ENCODE peak calls at places on chromosomes 3 and 15, in ten cellular contexts. X is PC-9; D is T-helper 17 cell; H is GM13976; L is T-helper 1 cell; K is astrocyte of the spinal cord; B is hippocampal formation; P is stimulated activated CD4-positive, alpha-beta T cell treated with anti-CD3 and anti-CD28 coated beads, TNF-alpha, amount 100 ng/mL, for 4 hours; N is Caki2; T is CD8-positive, alpha-beta T cell. R is an unnamed sample.

GRCh38 chr3:134320749-134321148 is 53.5 kb downstream of the AMOTL2 start:
- DNase-seq in T (peak; percentile 36), L (no peak), B (no peak), K (peak; percentile 44), H (no peak), X (peak; percentile 95), N (no peak), P (no peak), D (no peak), R (no peak)

GRCh38 chr3:141454906-141455602 is 31.8 kb upstream of the RASA2 start:
- DNase-seq in K (peak; percentile 83), T (no peak), L (no peak), N (peak; percentile 65), B (peak; percentile 48), D (no peak), X (peak; percentile 79), P (peak; percentile 12), H (peak; percentile 87), R (peak; percentile 62)

GRCh38 chr3:100045696-100046095 is 68.6 kb downstream of the FILIP1L start:
- DNase-seq in X (no peak), T (no peak), H (no peak), L (no peak), D (no peak), B (no peak), P (no peak), K (peak; percentile 96), N (no peak), R (no peak)

GRCh38 chr3:52022323-52023100 is 26.8 kb upstream of the RPL29 start:
- DNase-seq in L (no peak), K (no peak), N (no peak), X (no peak), T (no peak), B (no peak), D (no peak), H (no peak), P (no peak), R (no peak)

GRCh38 chr15:57505949-57506391 is 85.7 kb upstream of the MYZAP start:
- DNase-seq in L (no peak), T (no peak), D (no peak), P (no peak), N (peak; percentile 60), H (no peak), X (peak; percentile 96), K (peak; percentile 87), B (no peak), R (peak; percentile 84)

GRCh38 chr3:135107043-135107442 is 312.0 kb downstream of the EPHB1 start:
- DNase-seq in H (no peak), L (no peak), P (no peak), T (no peak), X (no peak), D (no peak), K (no peak), B (no peak), N (no peak), R (no peak)

GRCh38 chr3:188948658-188949400 is 222.9 kb upstream of the TPRG1 start:
- DNase-seq in H (no peak), P (no peak), D (no peak), T (no peak), X (peak; percentile 84), N (peak; percentile 81), K (peak; percentile 99), L (no peak), B (peak; percentile 34), R (no peak)

GRCh38 chr15:62026707-62027565 is 33.3 kb downstream of the VPS13C start:
- DNase-seq in X (no peak), T (no peak), D (no peak), N (no peak), H (no peak), L (no peak), B (no peak), K (no peak), P (no peak), R (no peak)

GRCh38 chr15:75177360-75178071 is 24.2 kb upstream of the C15orf39 start:
- DNase-seq in X (no peak), K (no peak), P (no peak), D (no peak), N (no peak), L (no peak), H (no peak), T (no peak), B (no peak), R (no peak)

GRCh38 chr3:174132421-174133042 is 726.6 kb upstream of the NAALADL2 start:
- DNase-seq in N (no peak), L (no peak), B (no peak), P (no peak), T (no peak), H (no peak), D (no peak), K (no peak), X (no peak), R (no peak)

GRCh38 chr3:129612350-129613204 is 6.1 kb upstream of the PLXND1 start:
- DNase-seq in B (no peak), P (no peak), X (no peak), D (no peak), T (no peak), L (no peak), N (peak; percentile 57), H (no peak), K (no peak), R (no peak)

GRCh38 chr3:99472385-99472784 is 166.0 kb upstream of the COL8A1 start:
- DNase-seq in P (no peak), T (no peak), X (no peak), B (no peak), L (no peak), N (no peak), D (no peak), H (no peak), K (no peak), R (no peak)

GRCh38 chr15:34904527-34904926 is 65.0 kb downstream of the AQR start:
- DNase-seq in H (no peak), K (no peak), P (no peak), X (no peak), N (no peak), T (no peak), D (no peak), B (no peak), L (no peak), R (no peak)

GRCh38 chr3:98536456-98537017 is 4.8 kb downstream of the GPR15 start:
- DNase-seq in N (peak; percentile 16), X (no peak), B (no peak), T (no peak), L (no peak), K (no peak), H (peak; percentile 44), D (no peak), P (no peak), R (no peak)

GRCh38 chr3:130956721-130957120 is 62.8 kb downstream of the ATP2C1 start:
- DNase-seq in P (no peak), L (no peak), X (no peak), T (no peak), H (no peak), N (no peak), D (no peak), B (no peak), K (no peak), R (no peak)

GRCh38 chr3:56881035-56881575 is 79.4 kb upstream of the ARHGEF3 start:
- DNase-seq in B (no peak), D (no peak), T (no peak), X (peak; percentile 40), P (no peak), N (no peak), H (no peak), L (no peak), K (no peak), R (no peak)

GRCh38 chr3:134314588-134315285 is 59.5 kb downstream of the AMOTL2 start:
- DNase-seq in N (no peak), P (no peak), B (no peak), L (no peak), T (peak; percentile 17), H (no peak), X (peak; percentile 35), K (no peak), D (no peak), R (no peak)

GRCh38 chr3:106485202-106485601 is 616.4 kb upstream of the CBLB start:
- DNase-seq in P (no peak), D (no peak), X (no peak), L (no peak), K (peak; percentile 13), H (no peak), T (no peak), B (no peak), N (no peak), R (peak; percentile 38)

GRCh38 chr3:102069211-102069662 is 219.9 kb downstream of the NFKBIZ start:
- DNase-seq in N (no peak), T (no peak), H (no peak), L (no peak), P (no peak), B (no peak), X (no peak), D (no peak), K (peak; percentile 82), R (no peak)

GRCh38 chr15:60720493-60721231 is 241.7 kb upstream of the ICE2 start:
- DNase-seq in B (no peak), X (no peak), L (no peak), H (peak; percentile 23), N (no peak), D (no peak), K (no peak), T (peak; percentile 54), P (peak; percentile 18), R (no peak)

GRCh38 chr3:12442654-12443501 is 41.4 kb upstream of the TSEN2 start:
- DNase-seq in L (no peak), K (peak; percentile 37), X (peak; percentile 88), D (no peak), H (no peak), P (no peak), T (no peak), N (no peak), B (no peak), R (no peak)

GRCh38 chr3:57018246-57018645 is 42.2 kb upstream of the SPATA12 start:
- DNase-seq in P (no peak), H (no peak), K (no peak), T (no peak), N (no peak), D (no peak), X (no peak), B (no peak), L (no peak), R (no peak)

GRCh38 chr3:162960269-162960668 is 1463.7 kb downstream of the OTOL1 start:
- DNase-seq in N (no peak), K (no peak), L (no peak), X (no peak), T (no peak), P (no peak), D (no peak), H (no peak), B (no peak), R (no peak)

GRCh38 chr3:77188210-77188609 is 148.3 kb downstream of the ROBO2 start:
- DNase-seq in T (no peak), K (no peak), B (no peak), L (no peak), P (no peak), N (no peak), H (no peak), D (no peak), X (no peak), R (no peak)

GRCh38 chr3:58009026-58009748 is 965 bp downstream of the FLNB start:
- DNase-seq in D (no peak), T (peak; percentile 69), L (peak; percentile 11), P (peak; percentile 19), H (peak; percentile 72), B (no peak), N (no peak), K (no peak), X (no peak), R (no peak)

GRCh38 chr3:37594873-37595783 is 266.6 kb upstream of the CTDSPL start:
- DNase-seq in N (no peak), D (no peak), B (no peak), X (no peak), L (no peak), P (no peak), H (no peak), T (no peak), K (no peak), R (peak; percentile 6)

GRCh38 chr3:74845086-74845485 is 230.6 kb upstream of the CNTN3 start:
- DNase-seq in X (no peak), P (no peak), K (no peak), D (no peak), B (no peak), T (no peak), N (no peak), H (no peak), L (no peak), R (no peak)

GRCh38 chr15:92429378-92430066 is 35.8 kb downstream of the ST8SIA2 start:
- DNase-seq in K (peak; percentile 85), P (no peak), N (peak; percentile 61), X (no peak), L (no peak), T (no peak), B (no peak), H (no peak), D (no peak), R (no peak)